ENCODE peak calls at places on chromosome 22, in four cellular contexts. K, B, R and I are unnamed samples. For H3K27me3, the result is how much of the 10 kb centered on the place peaks cover.

GRCh38 chr22:20964799-20965103 is 2.3 kb upstream of the AIFM3 start:
- DNase-seq in B (no peak), K (no peak), R (no peak), I (no peak)

GRCh38 chr22:21947040-21948014 is 5.3 kb downstream of the PPM1F start:
- DNase-seq in R (peak), B (peak), K (peak), I (peak)

GRCh38 chr22:16966251-16966650 is 41.8 kb downstream of the GAB4 start:
- DNase-seq in R (no peak), B (no peak), K (no peak), I (no peak)

GRCh38 chr22:20463324-20464095 is 25.9 kb upstream of the SCARF2 start:
- DNase-seq in R (no peak), K (no peak), B (no peak), I (no peak)

GRCh38 chr22:40193429-40194421 is 16.0 kb downstream of the TNRC6B start:
- DNase-seq in R (peak), K (peak), B (peak), I (peak)

GRCh38 chr22:49825436-49825835 is 2.2 kb downstream of the BRD1 start:
- DNase-seq in B (peak), K (peak), R (peak), I (no peak)

GRCh38 chr22:22666307-22667091 is 22.1 kb downstream of the GGTLC2 start:
- DNase-seq in R (no peak), K (peak), B (peak), I (peak)

GRCh38 chr22:39946571-39947407 is 13.4 kb upstream of the TMA7B start:
- DNase-seq in B (no peak), R (no peak), K (no peak), I (no peak)

GRCh38 chr22:43126506-43127165 is 16.1 kb downstream of the BIK start:
- DNase-seq in K (peak), B (peak), R (peak), I (no peak)

GRCh38 chr22:16695261-16695660 is 102.7 kb upstream of the CCT8L2 start:
- DNase-seq in B (no peak), K (no peak), R (no peak), I (no peak)

GRCh38 chr22:26617251-26618199 is at the start of gene CRYBB1:
- DNase-seq in R (no peak), K (no peak), B (peak), I (no peak)
- H2BK5ac ChIP-seq in R (no peak), K (no peak), B (no peak), I (no peak)

GRCh38 chr22:19321757-19322156 is 30.2 kb upstream of the CLTCL1 start:
- DNase-seq in K (no peak), B (no peak), R (no peak), I (no peak)

GRCh38 chr22:19317865-19318264 is 26.3 kb upstream of the CLTCL1 start:
- DNase-seq in B (no peak), R (no peak), K (no peak), I (no peak)

GRCh38 chr22:19319281-19319680 is 27.8 kb upstream of the CLTCL1 start:
- DNase-seq in B (no peak), R (no peak), K (no peak), I (no peak)
- H3K14ac ChIP-seq in B (no peak), R (no peak), K (no peak), I (no peak)

DNA sequence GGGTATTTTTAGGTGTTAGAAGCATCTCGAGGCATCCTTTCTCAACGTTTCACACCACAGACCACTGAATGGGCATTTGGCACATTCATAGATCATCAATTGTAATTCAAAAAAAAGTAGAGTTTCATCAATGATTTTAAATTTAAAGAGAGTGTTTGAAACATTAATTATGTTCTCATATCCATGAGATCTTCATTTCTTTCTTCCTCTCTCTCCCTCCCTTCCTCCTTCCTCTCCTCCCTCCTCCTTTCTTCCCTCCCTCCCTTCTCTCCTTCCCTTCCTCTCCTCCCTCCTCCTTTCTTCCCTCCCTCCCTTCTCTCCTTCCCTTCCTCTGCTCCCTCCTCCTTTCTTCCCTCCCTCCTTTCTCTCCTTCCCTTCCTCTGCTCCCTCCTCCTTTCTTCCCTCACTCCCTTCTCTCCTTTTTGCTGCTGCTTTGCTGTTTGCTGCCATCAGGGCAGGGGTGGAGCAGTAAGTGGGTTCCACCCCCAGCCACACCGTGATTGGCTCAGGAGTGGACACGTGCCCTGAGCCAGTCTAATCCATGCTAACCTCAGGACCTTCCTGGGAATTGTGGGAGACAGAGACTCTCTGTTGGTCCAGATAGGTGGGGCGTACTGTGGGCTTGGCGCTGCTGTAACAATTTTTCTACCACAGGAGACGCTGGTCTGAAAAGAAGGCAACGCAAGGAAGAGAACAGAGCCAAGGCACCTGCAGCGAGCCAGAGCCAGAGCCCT is 33.8 kb upstream of the APOBEC3A start:
- DNase-seq in R (peak), K (no peak), B (peak), I (peak)
- H3K27me3 ChIP-seq in R (under half), K (under half), B (under half), I (under half)

DNA sequence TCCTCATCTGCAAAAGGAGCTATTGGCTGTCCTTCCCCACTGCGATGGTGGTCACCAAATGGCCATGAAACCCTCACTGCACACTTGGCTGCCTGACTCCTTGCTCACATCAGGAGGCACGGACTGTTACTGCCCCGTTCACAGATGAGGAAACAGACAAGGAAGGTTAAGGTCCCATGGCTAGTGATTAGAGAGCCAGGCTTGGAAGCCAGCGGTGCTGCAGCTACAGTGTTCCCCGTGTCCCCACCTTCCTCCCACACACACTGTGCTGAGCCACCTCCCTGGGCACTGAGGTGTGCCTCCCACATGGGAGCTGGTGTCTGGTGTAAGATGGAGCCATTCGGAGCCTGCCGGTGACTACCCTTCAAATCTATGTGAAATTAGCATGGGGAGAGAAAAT is 2.6 kb downstream of the ARHGAP8 start:
- DNase-seq in B (no peak), R (no peak), K (no peak), I (no peak)
- H2BK5ac ChIP-seq in B (no peak), R (no peak), K (peak), I (no peak)

GRCh38 chr22:32034275-32034674 is 8.8 kb upstream of the SLC5A1 start:
- DNase-seq in K (peak), R (no peak), B (no peak), I (no peak)

GRCh38 chr22:32031466-32031865 is 11.6 kb upstream of the SLC5A1 start:
- DNase-seq in B (no peak), K (no peak), R (no peak), I (no peak)

GRCh38 chr22:32024791-32025190 is 18.3 kb upstream of the SLC5A1 start:
- DNase-seq in R (no peak), B (peak), K (peak), I (no peak)

GRCh38 chr22:32030508-32031247 is 12.4 kb upstream of the SLC5A1 start:
- DNase-seq in B (no peak), R (no peak), K (peak), I (no peak)
- H3K14ac ChIP-seq in B (no peak), R (no peak), K (no peak), I (no peak)

DNA sequence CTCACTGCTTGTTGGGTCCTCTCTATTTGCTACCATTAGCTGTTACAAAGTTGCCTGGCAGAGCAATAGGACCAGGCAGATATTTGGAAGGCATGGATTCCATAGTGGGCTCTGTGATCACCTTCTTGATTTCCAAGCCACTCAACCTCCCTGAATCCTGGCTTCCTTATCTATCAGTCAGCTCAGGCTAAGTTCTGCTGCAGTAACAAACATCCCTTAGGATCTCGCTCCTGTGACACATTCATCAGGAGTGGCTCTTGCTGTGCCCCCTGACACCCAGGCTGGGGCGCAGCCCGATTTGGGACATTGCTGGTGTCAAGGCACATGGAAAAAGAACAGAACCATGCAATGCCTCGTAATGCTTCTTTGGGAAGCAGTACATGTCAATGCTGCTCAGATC is 503.9 kb downstream of the TBC1D22A start:
- DNase-seq in R (no peak), B (no peak), K (no peak), I (no peak)
- H3K27me3 ChIP-seq in R (under half), B (under half), K (under half), I (under half)

GRCh38 chr22:47033648-47034000 is 271.2 kb downstream of the TBC1D22A start:
- DNase-seq in B (no peak), R (no peak), K (no peak), I (no peak)

GRCh38 chr22:47030881-47031627 is 268.6 kb downstream of the TBC1D22A start:
- DNase-seq in K (no peak), B (no peak), R (no peak), I (no peak)

GRCh38 chr22:47032956-47033647 is 270.7 kb downstream of the TBC1D22A start:
- DNase-seq in R (no peak), K (no peak), B (no peak), I (no peak)

GRCh38 chr22:47031628-47031915 is 269.1 kb downstream of the TBC1D22A start:
- DNase-seq in K (no peak), R (no peak), B (no peak), I (no peak)

DNA sequence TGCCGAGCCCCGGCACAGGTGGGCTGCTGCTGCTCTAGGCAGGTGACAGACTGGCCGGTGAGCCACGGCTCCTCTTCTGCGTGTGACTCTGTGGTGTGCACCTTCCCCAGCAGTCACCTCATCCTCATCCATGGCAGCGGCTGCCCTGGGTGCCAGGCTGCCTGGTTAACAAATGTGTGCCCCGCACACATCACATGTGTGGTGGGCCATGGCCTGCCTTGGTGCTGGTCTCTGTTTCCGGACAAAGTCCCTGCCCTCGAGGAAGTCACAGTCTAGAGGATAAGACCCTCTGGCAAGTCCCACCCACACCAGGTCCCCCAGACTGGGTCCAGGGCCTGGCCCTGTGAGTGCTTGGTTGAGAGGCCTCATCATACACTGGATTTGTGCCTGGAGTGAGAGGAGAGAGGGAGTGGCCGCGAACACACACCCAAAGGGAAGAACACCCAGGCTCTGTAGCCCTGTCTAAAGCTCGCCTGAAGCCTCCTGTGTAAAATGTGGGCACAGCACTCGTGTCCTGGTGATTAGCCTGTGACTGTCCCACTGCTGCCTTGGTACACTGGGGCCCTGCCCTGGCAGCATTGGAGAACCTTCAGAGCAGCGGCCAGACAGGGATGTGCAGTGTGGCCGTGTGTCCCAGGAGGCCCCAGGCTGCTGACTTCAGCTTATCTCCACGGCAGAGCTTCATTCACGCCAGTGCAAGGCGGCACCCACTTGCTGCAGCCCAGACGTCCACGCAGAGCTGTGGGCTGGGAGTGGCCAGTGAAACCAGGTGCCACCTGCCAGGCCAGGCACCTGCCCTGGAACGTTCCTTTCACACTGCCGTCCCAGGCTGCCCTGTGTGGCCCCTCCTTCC is 269.9 kb downstream of the TBC1D22A start:
- DNase-seq in B (no peak), R (no peak), K (no peak), I (no peak)
- H2BK5ac ChIP-seq in B (no peak), R (no peak), K (no peak), I (no peak)

DNA sequence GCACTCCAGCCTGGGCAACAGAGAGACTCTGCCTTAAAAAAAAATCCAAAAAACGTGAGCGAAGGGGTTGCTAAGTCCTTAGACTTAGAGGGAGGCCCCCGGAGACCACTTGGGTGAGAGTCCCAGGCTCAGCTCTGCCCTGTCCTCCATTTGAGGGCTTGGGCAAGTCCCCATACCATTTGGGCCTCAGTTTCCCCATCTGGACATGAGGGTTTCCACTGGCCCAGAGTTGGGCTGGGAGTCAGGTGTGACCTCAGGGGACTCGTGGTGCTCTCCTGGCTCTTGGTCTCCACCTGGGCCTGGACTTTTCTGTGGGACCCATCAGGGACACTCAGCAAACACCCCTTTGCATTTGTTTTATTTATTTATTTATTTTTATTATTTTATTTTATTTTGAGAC is 35.2 kb upstream of the CSNK1E start:
- DNase-seq in R (no peak), K (no peak), B (no peak), I (no peak)
- H3K14ac ChIP-seq in R (no peak), K (no peak), B (no peak), I (no peak)